ENCODE peak calls at places on chromosomes 13 and 19, in four cellular contexts. P is K562, D is GM12878, J is HL-60. E is an unnamed sample.

GRCh38 chr19:50678323-50678722 is 29.1 kb downstream of the C19orf81 start:
- DNase-seq in D (no peak), J (no peak), P (no peak), E (no peak)

GRCh38 chr13:32947886-32948285 is 68.3 kb upstream of the KL start:
- DNase-seq in P (no peak), J (no peak), D (no peak), E (no peak)

GRCh38 chr19:4042731-4043082 is 24.0 kb downstream of the ZBTB7A start:
- DNase-seq in D (no peak), P (no peak), J (no peak), E (no peak)

GRCh38 chr19:41913476-41914190 is 14.6 kb downstream of the ERFL start:
- DNase-seq in P (no peak), J (no peak), D (no peak), E (no peak)

GRCh38 chr19:4217429-4218264 is 11.7 kb upstream of the EBI3 start:
- DNase-seq in D (no peak), J (no peak), P (no peak), E (no peak)

GRCh38 chr13:24264976-24265375 is 44.4 kb upstream of the C1QTNF9 start:
- DNase-seq in J (no peak), D (no peak), P (no peak), E (no peak)

GRCh38 chr13:69737129-69737935 is 370.3 kb upstream of the ATXN8OS start:
- DNase-seq in J (no peak), D (no peak), P (no peak), E (no peak)

GRCh38 chr13:94195715-94196114 is 283.8 kb downstream of the DCT start:
- DNase-seq in D (no peak), P (no peak), J (no peak), E (no peak)

GRCh38 chr19:8004723-8005513 is 523 bp downstream of the ELAVL1 start:
- DNase-seq in J (peak), P (peak), D (no peak), E (no peak)

GRCh38 chr19:8453616-8454015 is 8.8 kb downstream of the HNRNPM start:
- DNase-seq in J (no peak), P (no peak), D (no peak), E (no peak)

GRCh38 chr19:495440-496332 is 600 bp upstream of the MADCAM1 start:
- DNase-seq in J (no peak), P (peak), D (no peak), E (no peak)

GRCh38 chr19:56253737-56254136 is 18.8 kb upstream of the EDDM13 start:
- DNase-seq in D (no peak), J (peak), P (peak), E (peak)

GRCh38 chr19:27776020-27776419 is 1436.9 kb downstream of the UQCRFS1 start:
- DNase-seq in D (no peak), P (no peak), J (peak), E (no peak)

GRCh38 chr19:50537769-50538230 is 24.1 kb upstream of the ASPDH start:
- DNase-seq in D (no peak), P (peak), J (peak), E (peak)

GRCh38 chr13:58687130-58687529 is 1055.6 kb downstream of the PCDH17 start:
- DNase-seq in D (no peak), J (no peak), P (no peak), E (no peak)

GRCh38 chr13:35965226-35965927 is 165.8 kb downstream of the DCLK1 start:
- DNase-seq in J (no peak), P (no peak), D (no peak), E (no peak)

GRCh38 chr19:41420101-41420880 is 6.9 kb downstream of the B3GNT8 start:
- DNase-seq in J (no peak), P (no peak), D (no peak), E (no peak)

GRCh38 chr13:59176775-59177174 is 987.0 kb downstream of the DIAPH3 start:
- DNase-seq in D (no peak), J (no peak), P (peak), E (no peak)

GRCh38 chr13:113956571-113956970 is 17.3 kb downstream of the C13orf46 start:
- DNase-seq in P (no peak), D (no peak), J (no peak), E (no peak)

GRCh38 chr13:113953561-113953960 is 20.3 kb downstream of the C13orf46 start:
- DNase-seq in J (no peak), P (no peak), D (no peak), E (no peak)

GRCh38 chr13:113955235-113955634 is 18.6 kb downstream of the C13orf46 start:
- DNase-seq in D (no peak), J (no peak), P (no peak), E (no peak)

GRCh38 chr13:113954046-113954841 is 19.6 kb downstream of the C13orf46 start:
- DNase-seq in P (no peak), J (no peak), D (no peak), E (no peak)

GRCh38 chr13:113955691-113956090 is 18.2 kb downstream of the C13orf46 start:
- DNase-seq in P (no peak), D (no peak), J (no peak), E (no peak)
- TF ChIP-seq SPI1 in P (no peak), D (no peak), J (no peak), E (no peak)

DNA sequence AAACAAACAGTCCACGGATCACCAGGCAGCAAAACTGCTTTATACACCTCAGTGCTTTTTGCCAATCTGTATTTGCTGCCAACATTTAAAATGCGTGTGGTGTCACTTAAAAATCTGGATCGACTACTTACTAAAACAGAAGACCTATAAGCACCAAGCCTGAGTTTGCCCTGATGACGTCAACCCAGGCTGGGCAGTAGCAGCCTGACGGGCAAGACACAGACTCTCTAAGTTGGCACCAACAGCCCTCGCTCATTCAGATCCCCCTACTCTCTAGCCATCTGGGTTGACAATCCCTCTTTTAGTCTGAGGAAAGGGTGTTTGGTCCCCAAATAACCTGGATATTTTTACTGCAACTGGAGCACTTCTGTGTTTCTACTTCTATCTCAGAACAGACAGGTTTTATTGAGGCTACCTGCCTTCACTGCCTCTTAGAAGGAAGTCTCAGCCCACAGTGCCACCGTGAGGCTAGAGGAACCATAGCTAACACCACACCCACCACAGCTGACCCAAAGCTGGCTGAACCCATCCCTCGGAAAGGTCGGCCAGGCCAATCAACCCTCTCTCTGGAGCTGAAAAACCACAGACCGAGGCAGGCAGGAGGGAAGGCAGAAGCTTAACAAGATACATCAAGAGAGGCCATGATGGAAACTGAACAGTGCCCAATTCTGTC is 6.9 kb downstream of the SUGP2 start:
- DNase-seq in J (no peak), P (no peak), D (no peak), E (no peak)
- TF ChIP-seq SPI1 in J (no peak), P (no peak), D (no peak), E (no peak)

DNA sequence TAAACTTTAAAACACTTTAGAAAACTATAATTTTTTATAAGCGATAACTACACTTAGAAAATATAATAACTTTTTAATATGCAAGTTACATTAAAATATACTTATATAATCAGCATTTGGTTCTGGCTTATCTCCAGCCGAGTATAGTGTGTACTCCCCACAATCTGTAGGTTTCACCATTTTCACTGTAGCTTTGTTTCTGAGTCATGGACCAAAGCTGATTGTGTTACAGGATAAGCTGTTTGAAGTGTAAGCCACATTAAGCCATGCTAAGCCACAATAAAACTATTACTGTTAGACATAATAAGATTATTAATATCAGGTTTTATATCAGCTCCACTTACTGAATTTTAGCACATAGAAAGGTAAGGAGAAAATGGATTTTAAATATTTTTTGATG is 43.8 kb downstream of the CCDC122 start:
- DNase-seq in J (no peak), P (no peak), D (no peak), E (no peak)
- TF ChIP-seq SPI1 in J (no peak), P (no peak), D (no peak), E (no peak)

DNA sequence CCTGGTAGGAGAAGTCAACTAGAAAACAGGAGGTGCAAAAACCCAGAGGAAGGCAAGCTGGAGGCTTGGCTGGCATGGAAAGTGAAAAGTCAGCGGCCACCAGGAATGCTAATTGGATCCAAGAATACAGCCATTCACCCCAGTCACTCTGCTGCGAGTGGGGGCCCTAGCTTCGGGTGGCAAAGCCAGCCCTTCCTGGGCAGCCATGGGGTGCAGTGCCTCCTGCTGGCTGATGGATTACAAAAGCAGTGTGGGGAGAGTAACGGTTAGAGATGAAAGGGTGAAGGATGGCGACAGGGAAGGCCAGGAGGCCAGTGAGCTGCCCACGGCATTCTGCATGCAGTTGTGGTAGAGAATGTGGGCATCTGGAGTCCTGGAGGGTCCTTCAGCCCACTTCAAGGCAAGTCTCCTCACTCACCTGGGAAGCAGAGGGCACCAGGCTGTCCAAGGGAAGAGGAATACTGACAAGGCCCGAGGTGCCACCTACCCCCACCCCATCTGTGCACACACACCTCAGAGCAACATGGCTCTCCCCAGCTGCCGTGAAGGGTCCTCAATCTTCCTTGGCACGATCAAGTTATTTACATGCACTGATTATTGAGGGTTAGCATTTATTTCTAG is 20.3 kb upstream of the EPHX3 start:
- DNase-seq in P (no peak), J (no peak), D (no peak), E (no peak)
- TF ChIP-seq SPI1 in P (no peak), J (no peak), D (no peak), E (no peak)

GRCh38 chr13:76725211-76725610 is 161.0 kb downstream of the KCTD12 start:
- DNase-seq in D (no peak), P (no peak), J (no peak), E (no peak)
- TF ChIP-seq SPI1 in D (no peak), P (no peak), J (no peak), E (no peak)